ENCODE peak calls at places on chromosomes 16 and 17, in nine cellular contexts. X, I, S, F, T, L, V, H and R are unnamed samples.

GRCh38 chr17:73511716-73512115 is 132.5 kb downstream of the SDK2 start:
- DNase-seq in V (no peak), T (no peak), F (no peak), H (no peak), S (no peak), X (no peak), I (no peak), L (no peak), R (no peak)

GRCh38 chr16:4936991-4937781 is at the start of gene PPL:
- DNase-seq in H (peak), I (peak), T (peak), L (no peak), S (peak), F (peak), X (no peak), V (no peak), R (peak)

GRCh38 chr17:81426676-81427445 is 31.6 kb downstream of the BAHCC1 start:
- DNase-seq in I (no peak), S (peak), V (no peak), F (no peak), X (no peak), L (no peak), T (no peak), H (no peak), R (no peak)

GRCh38 chr16:11067697-11068141 is 123.4 kb downstream of the CLEC16A start:
- DNase-seq in L (no peak), V (no peak), T (no peak), H (no peak), I (no peak), F (no peak), X (no peak), S (no peak), R (no peak)

GRCh38 chr17:68509151-68510057 is 2.8 kb upstream of the PRKAR1A start:
- DNase-seq in H (no peak), S (peak), X (no peak), F (no peak), L (no peak), T (no peak), V (no peak), I (peak), R (no peak)

GRCh38 chr16:25106567-25107465 is 4.7 kb upstream of the LCMT1 start:
- DNase-seq in V (peak), X (peak), H (peak), I (peak), T (peak), F (peak), S (peak), L (peak), R (peak)

GRCh38 chr17:32341141-32341856 is 674 bp downstream of the C17orf75 start:
- DNase-seq in S (no peak), H (no peak), X (peak), F (no peak), V (no peak), T (no peak), I (peak), L (no peak), R (peak)

GRCh38 chr17:2137342-2138098 is 82.6 kb downstream of the HIC1 start:
- DNase-seq in I (no peak), L (no peak), X (peak), V (no peak), T (peak), F (peak), H (no peak), S (peak), R (peak)

GRCh38 chr17:34412965-34413441 is 50.0 kb upstream of the CCL1 start:
- DNase-seq in T (peak), V (no peak), S (no peak), L (no peak), H (no peak), F (no peak), I (no peak), X (peak), R (no peak)

GRCh38 chr17:20922128-20922670 is 120.6 kb downstream of the USP22 start:
- DNase-seq in X (peak), S (peak), F (no peak), L (peak), I (no peak), V (no peak), H (no peak), T (peak), R (no peak)

GRCh38 chr16:58085584-58086251 is 43.5 kb downstream of the CFAP20 start:
- DNase-seq in I (no peak), H (no peak), L (no peak), V (no peak), T (no peak), F (no peak), X (no peak), S (no peak), R (no peak)

GRCh38 chr17:62882878-62883277 is 74.8 kb upstream of the MARCHF10 start:
- DNase-seq in T (peak), H (no peak), X (peak), F (no peak), L (no peak), I (peak), S (no peak), V (no peak), R (no peak)

GRCh38 chr17:32664936-32665583 is 178.3 kb downstream of the CDK5R1 start:
- DNase-seq in L (no peak), F (no peak), V (no peak), X (no peak), H (no peak), S (no peak), I (no peak), T (no peak), R (no peak)

GRCh38 chr16:31082368-31083045 is 6.2 kb downstream of the PRSS53 start:
- DNase-seq in I (no peak), X (no peak), V (no peak), S (no peak), T (no peak), L (no peak), F (no peak), H (no peak), R (no peak)

GRCh38 chr17:78130439-78131101 is at the start of gene TMC8:
- DNase-seq in L (no peak), F (no peak), V (no peak), T (no peak), X (no peak), I (peak), S (no peak), H (no peak), R (peak)

GRCh38 chr17:15261818-15262290 is 3.3 kb downstream of the PMP22 start:
- DNase-seq in S (peak), X (no peak), H (no peak), V (no peak), F (no peak), L (no peak), T (peak), I (no peak), R (no peak)

GRCh38 chr16:25893332-25893731 is 201.6 kb downstream of the HS3ST4 start:
- DNase-seq in V (no peak), S (no peak), L (no peak), H (no peak), X (no peak), F (no peak), T (no peak), I (no peak), R (no peak)

GRCh38 chr16:885391-885790 is 84.9 kb upstream of the GNG13 start:
- DNase-seq in H (no peak), L (no peak), V (no peak), X (no peak), T (no peak), I (no peak), F (no peak), S (no peak), R (no peak)

GRCh38 chr17:79078476-79079190 is 4.0 kb downstream of the ENGASE start:
- DNase-seq in I (no peak), L (no peak), T (no peak), F (no peak), H (no peak), V (no peak), X (no peak), S (peak), R (no peak)

GRCh38 chr17:29734640-29735039 is 111.9 kb upstream of the CORO6 start:
- DNase-seq in T (no peak), X (no peak), V (peak), I (no peak), L (no peak), H (no peak), S (no peak), F (no peak), R (no peak)

GRCh38 chr17:17439971-17440843 is 36.6 kb upstream of the MED9 start:
- DNase-seq in H (peak), V (no peak), T (peak), L (no peak), X (peak), S (no peak), F (no peak), I (peak), R (peak)

GRCh38 chr17:75673487-75673886 is 6.3 kb downstream of the SAP30BP start:
- DNase-seq in X (no peak), L (no peak), S (no peak), V (no peak), H (no peak), I (no peak), F (no peak), T (no peak), R (no peak)

GRCh38 chr16:50692999-50693781 is at the start of gene NOD2:
- DNase-seq in I (no peak), F (no peak), T (peak), S (no peak), H (no peak), V (no peak), L (no peak), X (no peak), R (peak)

GRCh38 chr17:16463341-16464000 is 28.5 kb downstream of the LRRC75A start:
- DNase-seq in F (no peak), X (no peak), S (no peak), H (no peak), T (peak), V (no peak), I (no peak), L (no peak), R (no peak)

GRCh38 chr17:31580331-31581021 is 189.0 kb downstream of the RAB11FIP4 start:
- DNase-seq in H (no peak), F (no peak), V (peak), S (peak), T (peak), L (no peak), I (no peak), X (peak), R (peak)

GRCh38 chr17:74840989-74841666 is 18.6 kb downstream of the GRIN2C start:
- DNase-seq in V (no peak), I (no peak), F (peak), H (no peak), X (peak), S (peak), L (no peak), T (peak), R (no peak)

GRCh38 chr16:4624827-4625616 is 396 bp downstream of the MGRN1 start:
- DNase-seq in F (no peak), L (no peak), X (peak), I (peak), V (no peak), S (peak), H (no peak), T (peak), R (peak)

GRCh38 chr17:17628388-17629008 is 37.0 kb upstream of the PEMT start:
- DNase-seq in I (peak), L (no peak), T (no peak), X (no peak), V (no peak), F (no peak), H (no peak), S (no peak), R (peak)

GRCh38 chr16:86044881-86045600 is 146.1 kb downstream of the IRF8 start:
- DNase-seq in T (no peak), X (no peak), I (peak), V (no peak), F (no peak), H (no peak), S (no peak), L (no peak), R (no peak)

GRCh38 chr17:58513391-58513912 is 986 bp downstream of the MTMR4 start:
- DNase-seq in T (no peak), X (no peak), F (no peak), I (peak), L (no peak), V (no peak), H (no peak), S (no peak), R (peak)

GRCh38 chr16:57401943-57402640 is 2.5 kb upstream of the CCL17 start:
- DNase-seq in H (no peak), T (no peak), S (no peak), F (no peak), V (no peak), L (no peak), I (no peak), X (no peak), R (no peak)

GRCh38 chr17:75891022-75891604 is 5.6 kb downstream of the TRIM65 start:
- DNase-seq in S (no peak), H (no peak), I (no peak), X (no peak), V (no peak), T (no peak), F (no peak), L (no peak), R (no peak)

GRCh38 chr17:17567631-17568030 is 23.9 kb downstream of the PEMT start:
- DNase-seq in I (no peak), V (no peak), T (peak), X (peak), S (peak), H (no peak), F (peak), L (no peak), R (no peak)

GRCh38 chr16:47262938-47263337 is 119.2 kb upstream of the NETO2 start:
- DNase-seq in X (no peak), T (no peak), F (no peak), S (no peak), I (no peak), H (no peak), V (no peak), L (no peak), R (no peak)

GRCh38 chr17:47209499-47209898 is 351 bp downstream of the MYL4 start:
- DNase-seq in F (no peak), H (no peak), T (no peak), X (no peak), I (no peak), L (no peak), S (no peak), V (no peak), R (no peak)

GRCh38 chr17:4974064-4974670 is 6.5 kb upstream of the SPAG7 start:
- DNase-seq in F (no peak), H (no peak), V (no peak), L (no peak), T (no peak), X (no peak), I (no peak), S (peak), R (no peak)

GRCh38 chr17:29292071-29292991 is 1.6 kb downstream of the NUFIP2 start:
- DNase-seq in L (no peak), V (peak), I (peak), S (peak), X (peak), F (peak), H (peak), T (peak), R (peak)

GRCh38 chr17:8849311-8850041 is 18.0 kb downstream of the PIK3R6 start:
- DNase-seq in F (no peak), S (no peak), X (no peak), H (no peak), I (no peak), V (no peak), T (no peak), L (no peak), R (no peak)

GRCh38 chr17:8843344-8843743 is 24.1 kb downstream of the PIK3R6 start:
- DNase-seq in X (peak), T (no peak), F (no peak), S (no peak), I (no peak), L (no peak), H (no peak), V (no peak), R (no peak)

GRCh38 chr17:8847891-8848290 is 19.6 kb downstream of the PIK3R6 start:
- DNase-seq in F (no peak), L (no peak), I (no peak), H (no peak), T (no peak), V (no peak), X (no peak), S (no peak), R (no peak)

GRCh38 chr17:8844229-8845218 is 22.9 kb downstream of the PIK3R6 start:
- DNase-seq in S (no peak), L (peak), I (no peak), F (no peak), V (no peak), T (no peak), X (peak), H (no peak), R (no peak)

GRCh38 chr17:8846768-8847211 is 20.7 kb downstream of the PIK3R6 start:
- DNase-seq in X (peak), L (peak), V (no peak), F (no peak), I (no peak), S (no peak), H (no peak), T (peak), R (no peak)
- TF ChIP-seq CTCF in X (no peak), L (no peak), V (no peak), F (no peak), I (no peak), S (no peak), H (no peak), T (no peak), R (no peak)

GRCh38 chr17:10313037-10313672 is 59.7 kb downstream of the MYH13 start:
- DNase-seq in T (no peak), X (no peak), L (no peak), S (no peak), V (no peak), H (no peak), F (no peak), I (no peak), R (no peak)

GRCh38 chr17:10318540-10318939 is 54.3 kb downstream of the MYH13 start:
- DNase-seq in I (no peak), X (no peak), F (no peak), H (no peak), L (no peak), T (no peak), S (no peak), V (no peak), R (no peak)

GRCh38 chr17:10314332-10314731 is 58.5 kb downstream of the MYH13 start:
- DNase-seq in S (no peak), T (no peak), L (no peak), V (no peak), H (no peak), I (no peak), F (no peak), X (no peak), R (no peak)

GRCh38 chr17:10316986-10317834 is 55.6 kb downstream of the MYH13 start:
- DNase-seq in F (peak), V (no peak), H (peak), X (peak), T (peak), L (peak), I (peak), S (no peak), R (peak)
- TF ChIP-seq CTCF in F (peak), V (peak), H (peak), X (peak), T (peak), L (peak), I (peak), S (peak), R (peak)

GRCh38 chr16:56277040-56277439 is 85.8 kb downstream of the GNAO1 start:
- DNase-seq in X (no peak), I (no peak), V (no peak), S (no peak), H (no peak), F (no peak), T (no peak), L (no peak), R (no peak)
- TF ChIP-seq CTCF in X (no peak), I (no peak), V (peak), S (no peak), H (peak), F (no peak), T (no peak), L (peak), R (no peak)

GRCh38 chr16:82043680-82044584 is 8.9 kb downstream of the HSD17B2 start:
- DNase-seq in H (no peak), T (peak), L (peak), S (no peak), V (peak), X (peak), F (no peak), I (no peak), R (no peak)
- TF ChIP-seq CTCF in H (no peak), T (no peak), L (no peak), S (no peak), V (no peak), X (no peak), F (no peak), I (no peak), R (no peak)

DNA sequence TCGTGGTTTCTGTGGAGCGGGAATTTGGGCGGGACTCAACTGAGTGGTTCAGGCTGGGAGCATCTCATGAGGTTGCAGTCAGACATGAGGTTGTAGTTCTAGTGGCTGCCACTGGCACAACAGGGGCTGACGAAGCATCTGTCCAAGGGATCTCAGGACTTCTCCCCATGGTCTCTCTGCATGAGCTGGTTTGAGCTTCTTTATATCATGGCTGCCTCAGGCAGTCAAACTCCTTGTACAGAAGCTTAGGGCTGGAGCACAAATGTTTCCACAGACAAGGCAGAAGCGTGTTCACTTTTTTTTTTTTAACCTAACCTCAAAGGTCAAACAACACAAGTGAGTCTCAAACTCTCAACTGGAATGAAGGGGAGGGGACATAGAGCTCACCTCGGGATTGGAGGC is 243.3 kb downstream of the MSI2 start:
- DNase-seq in S (no peak), X (no peak), V (no peak), F (no peak), L (no peak), H (no peak), T (no peak), I (peak), R (no peak)
- TF ChIP-seq CTCF in S (no peak), X (no peak), V (peak), F (no peak), L (peak), H (no peak), T (no peak), I (no peak), R (no peak)

GRCh38 chr16:67431077-67431804 is at the start of gene HSD11B2:
- DNase-seq in T (peak), X (no peak), S (peak), H (peak), L (no peak), I (peak), F (peak), V (peak), R (no peak)
- TF ChIP-seq CTCF in T (no peak), X (no peak), S (no peak), H (peak), L (no peak), I (no peak), F (no peak), V (no peak), R (no peak)

GRCh38 chr17:11909348-11909747 is 87.9 kb downstream of the ZNF18 start:
- DNase-seq in T (no peak), I (no peak), X (no peak), S (no peak), V (no peak), F (no peak), L (no peak), H (no peak), R (no peak)
- TF ChIP-seq CTCF in T (no peak), I (no peak), X (no peak), S (no peak), V (no peak), F (no peak), L (no peak), H (peak), R (no peak)

DNA sequence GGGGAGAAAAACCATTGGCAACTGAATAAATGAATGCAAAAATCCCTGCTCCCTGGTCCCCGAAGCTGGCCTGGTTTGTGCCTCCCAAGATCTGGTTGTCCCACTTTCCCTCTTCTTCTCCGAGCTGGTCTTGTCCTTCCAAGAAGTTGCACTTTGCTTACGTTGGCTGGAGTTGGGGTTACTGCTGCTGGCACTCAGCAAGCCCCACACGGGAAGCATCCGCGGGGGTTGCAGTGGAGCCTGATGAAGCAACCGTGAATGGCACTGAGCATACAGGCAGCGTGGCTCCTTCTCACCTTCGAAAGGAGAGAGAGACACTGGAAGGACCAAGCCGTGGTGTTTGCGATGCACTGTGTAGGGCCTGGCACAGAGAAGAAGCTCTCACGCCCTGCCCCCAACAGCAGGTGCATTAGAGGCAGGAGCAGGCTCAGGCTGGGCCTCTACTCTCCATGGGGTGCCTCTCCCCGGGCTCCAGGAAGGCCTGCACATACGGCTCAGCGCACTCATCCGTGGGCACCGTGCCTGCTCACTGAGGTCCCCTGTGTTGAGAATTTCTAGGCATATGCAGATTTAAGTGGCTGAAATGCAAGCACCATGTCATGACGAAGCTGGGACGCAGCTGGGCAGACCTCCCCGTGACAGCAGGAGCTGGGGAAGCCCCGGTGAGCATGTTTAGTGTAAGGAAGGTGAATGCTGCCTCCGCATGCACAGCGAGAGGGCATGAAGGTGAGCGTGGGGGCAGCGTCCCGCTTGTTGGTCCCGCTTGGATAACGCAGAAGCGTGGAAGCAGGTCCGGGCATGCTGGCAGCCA is 12.1 kb downstream of the CA5A start:
- DNase-seq in V (no peak), F (no peak), T (no peak), X (no peak), L (no peak), H (no peak), I (no peak), S (no peak), R (peak)
- TF ChIP-seq CTCF in V (no peak), F (no peak), T (no peak), X (no peak), L (no peak), H (no peak), I (no peak), S (no peak), R (no peak)

GRCh38 chr16:53882310-53882709 is 178.4 kb downstream of the FTO start:
- DNase-seq in T (no peak), F (no peak), S (no peak), I (no peak), H (no peak), V (no peak), X (no peak), L (no peak), R (no peak)
- TF ChIP-seq CTCF in T (peak), F (no peak), S (no peak), I (no peak), H (no peak), V (no peak), X (peak), L (no peak), R (no peak)